ENCODE peak calls at places on chromosome 16, in ten cellular contexts. S is endothelial cell; D is right lobe of liver; V is astrocyte of the cerebellum; Q is upper lobe of right lung; K is GM13976; J is neural progenitor cell; Y is CD8-positive, alpha-beta T cell; X is IMR-90; R is neural crest cell. O is an unnamed sample.

GRCh38 chr16:72985148-72985882 is 62.6 kb downstream of the ZFHX3 start:
- DNase-seq in S (no peak), D (no peak), V (no peak), Q (no peak), K (no peak), J (no peak), Y (no peak), X (peak), R (no peak), O (no peak)

GRCh38 chr16:83878838-83879237 is 20.1 kb upstream of the MLYCD start:
- DNase-seq in S (no peak), D (no peak), V (peak), Q (no peak), K (no peak), J (peak), Y (no peak), X (peak), R (peak), O (no peak)

GRCh38 chr16:1708768-1709180 is 2.8 kb downstream of the MAPK8IP3 start:
- DNase-seq in S (no peak), D (no peak), V (no peak), Q (no peak), K (no peak), J (no peak), Y (peak), X (peak), R (no peak), O (no peak)

GRCh38 chr16:89349947-89350633 is 132.6 kb downstream of the ZNF778 start:
- DNase-seq in S (no peak), D (no peak), V (no peak), Q (no peak), K (no peak), J (no peak), Y (no peak), X (no peak), R (no peak), O (no peak)

GRCh38 chr16:15961060-15961511 is 11.7 kb downstream of the ABCC1 start:
- DNase-seq in S (no peak), D (no peak), V (peak), Q (no peak), K (peak), J (no peak), Y (peak), X (peak), R (no peak), O (no peak)

GRCh38 chr16:2468725-2469398 is 2.2 kb upstream of the NTN3 start:
- DNase-seq in S (no peak), D (peak), V (no peak), Q (no peak), K (peak), J (peak), Y (peak), X (no peak), R (no peak), O (peak)

GRCh38 chr16:48885456-48885855 is 275.5 kb upstream of the N4BP1 start:
- DNase-seq in S (no peak), D (no peak), V (no peak), Q (no peak), K (no peak), J (no peak), Y (no peak), X (no peak), R (no peak), O (no peak)

GRCh38 chr16:31225193-31225592 is 8.3 kb upstream of the PYDC1 start:
- DNase-seq in S (no peak), D (no peak), V (no peak), Q (no peak), K (no peak), J (no peak), Y (no peak), X (no peak), R (no peak), O (no peak)

GRCh38 chr16:12801511-12802042 is 2.1 kb downstream of the CPPED1 start:
- DNase-seq in S (no peak), D (no peak), V (peak), Q (no peak), K (peak), J (no peak), Y (no peak), X (peak), R (no peak), O (no peak)

GRCh38 chr16:88651989-88652762 is 1.3 kb upstream of the CYBA start:
- DNase-seq in S (no peak), D (no peak), V (no peak), Q (peak), K (no peak), J (no peak), Y (peak), X (no peak), R (no peak), O (no peak)

GRCh38 chr16:66947302-66948033 is 12.2 kb downstream of the CES2 start:
- DNase-seq in S (peak), D (peak), V (peak), Q (no peak), K (peak), J (peak), Y (peak), X (peak), R (peak), O (peak)

GRCh38 chr16:119835-120234 is 18.6 kb downstream of the NPRL3 start:
- DNase-seq in S (no peak), D (no peak), V (no peak), Q (no peak), K (no peak), J (no peak), Y (no peak), X (no peak), R (no peak), O (no peak)

GRCh38 chr16:80158766-80159165 is 382.0 kb upstream of the DYNLRB2 start:
- DNase-seq in S (no peak), D (no peak), V (no peak), Q (no peak), K (no peak), J (no peak), Y (no peak), X (peak), R (no peak), O (no peak)

GRCh38 chr16:81739503-81739902 is 39.6 kb upstream of the PLCG2 start:
- DNase-seq in S (no peak), D (no peak), V (no peak), Q (no peak), K (no peak), J (no peak), Y (no peak), X (no peak), R (no peak), O (no peak)

GRCh38 chr16:81734632-81735434 is 44.3 kb upstream of the PLCG2 start:
- DNase-seq in S (no peak), D (no peak), V (no peak), Q (no peak), K (no peak), J (no peak), Y (no peak), X (no peak), R (no peak), O (no peak)

GRCh38 chr16:81740163-81740562 is 38.9 kb upstream of the PLCG2 start:
- DNase-seq in S (no peak), D (no peak), V (no peak), Q (no peak), K (peak), J (no peak), Y (no peak), X (no peak), R (no peak), O (no peak)

GRCh38 chr16:81738831-81739496 is 40.1 kb upstream of the PLCG2 start:
- DNase-seq in S (no peak), D (peak), V (no peak), Q (peak), K (peak), J (no peak), Y (no peak), X (no peak), R (no peak), O (no peak)

DNA sequence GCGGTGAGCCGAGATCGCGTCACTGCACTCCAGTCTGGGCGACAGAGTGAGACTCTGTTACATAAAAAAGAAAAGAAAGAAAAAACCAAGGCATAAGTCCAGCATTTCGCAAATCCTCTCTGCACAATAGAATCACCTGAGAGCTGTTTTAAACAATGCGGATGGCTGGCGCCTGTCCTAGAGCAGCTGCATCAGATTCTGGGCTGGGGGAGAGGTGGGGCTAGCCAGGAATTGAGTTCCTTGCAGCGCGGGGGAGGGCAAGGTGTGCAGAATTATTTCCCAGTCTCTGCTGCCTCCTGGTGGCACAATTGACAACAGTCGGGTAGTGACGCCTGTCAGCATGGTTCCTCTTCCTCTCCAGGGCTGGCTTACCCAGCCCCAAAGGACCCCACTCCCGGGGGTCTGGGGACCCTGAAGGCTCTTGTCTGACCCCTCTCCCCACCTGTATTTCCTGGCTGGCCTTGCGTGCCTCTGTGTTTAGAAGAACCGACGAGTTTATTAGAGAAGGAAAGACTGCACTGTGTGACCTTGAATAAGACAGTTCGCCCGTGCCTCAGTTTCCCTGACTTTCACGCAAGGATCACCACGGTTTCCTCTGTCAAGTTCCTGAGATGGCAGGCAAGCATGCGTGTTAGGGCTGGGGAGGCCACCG is 41.1 kb upstream of the PLCG2 start:
- DNase-seq in S (peak), D (peak), V (peak), Q (peak), K (peak), J (peak), Y (peak), X (peak), R (peak), O (peak)
- TF ChIP-seq CTCF in S (peak), D (peak), V (peak), Q (peak), K (peak), J (peak), Y (peak), X (peak), R (peak), O (peak)

GRCh38 chr16:76265434-76266045 is 11.7 kb upstream of the CNTNAP4 start:
- DNase-seq in S (peak), D (no peak), V (peak), Q (no peak), K (peak), J (peak), Y (no peak), X (peak), R (peak), O (no peak)
- TF ChIP-seq CTCF in S (peak), D (peak), V (peak), Q (peak), K (no peak), J (peak), Y (no peak), X (peak), R (peak), O (peak)

GRCh38 chr16:86874141-86874540 is 295.8 kb downstream of the FOXL1 start:
- DNase-seq in S (peak), D (no peak), V (no peak), Q (no peak), K (peak), J (peak), Y (no peak), X (no peak), R (peak), O (no peak)
- TF ChIP-seq CTCF in S (peak), D (peak), V (peak), Q (peak), K (peak), J (peak), Y (no peak), X (peak), R (peak), O (peak)

GRCh38 chr16:51146256-51146924 is 4.7 kb downstream of the SALL1 start:
- DNase-seq in S (no peak), D (no peak), V (peak), Q (no peak), K (no peak), J (peak), Y (no peak), X (peak), R (no peak), O (no peak)
- TF ChIP-seq CTCF in S (no peak), D (peak), V (peak), Q (no peak), K (no peak), J (peak), Y (no peak), X (peak), R (peak), O (no peak)

GRCh38 chr16:57424599-57424998 is 20.0 kb downstream of the CCL17 start:
- DNase-seq in S (no peak), D (no peak), V (no peak), Q (no peak), K (no peak), J (no peak), Y (no peak), X (no peak), R (no peak), O (no peak)
- TF ChIP-seq CTCF in S (no peak), D (no peak), V (no peak), Q (no peak), K (no peak), J (no peak), Y (no peak), X (no peak), R (no peak), O (no peak)

GRCh38 chr16:28310796-28311195 is 18.5 kb downstream of the SBK1 start:
- DNase-seq in S (no peak), D (no peak), V (no peak), Q (no peak), K (no peak), J (no peak), Y (no peak), X (no peak), R (no peak), O (no peak)
- TF ChIP-seq CTCF in S (no peak), D (no peak), V (no peak), Q (no peak), K (no peak), J (no peak), Y (no peak), X (no peak), R (no peak), O (no peak)

GRCh38 chr16:85843471-85844168 is 44.1 kb downstream of the COX4I1 start:
- DNase-seq in S (no peak), D (no peak), V (no peak), Q (no peak), K (no peak), J (no peak), Y (no peak), X (no peak), R (no peak), O (no peak)

GRCh38 chr16:85844169-85844481 is 44.6 kb downstream of the COX4I1 start:
- DNase-seq in S (no peak), D (no peak), V (no peak), Q (no peak), K (no peak), J (no peak), Y (no peak), X (no peak), R (no peak), O (no peak)

GRCh38 chr16:85840801-85841200 is 41.3 kb downstream of the COX4I1 start:
- DNase-seq in S (no peak), D (no peak), V (no peak), Q (no peak), K (no peak), J (no peak), Y (no peak), X (no peak), R (no peak), O (no peak)

GRCh38 chr16:85842848-85843247 is 43.4 kb downstream of the COX4I1 start:
- DNase-seq in S (no peak), D (no peak), V (no peak), Q (no peak), K (no peak), J (no peak), Y (no peak), X (no peak), R (no peak), O (no peak)

DNA sequence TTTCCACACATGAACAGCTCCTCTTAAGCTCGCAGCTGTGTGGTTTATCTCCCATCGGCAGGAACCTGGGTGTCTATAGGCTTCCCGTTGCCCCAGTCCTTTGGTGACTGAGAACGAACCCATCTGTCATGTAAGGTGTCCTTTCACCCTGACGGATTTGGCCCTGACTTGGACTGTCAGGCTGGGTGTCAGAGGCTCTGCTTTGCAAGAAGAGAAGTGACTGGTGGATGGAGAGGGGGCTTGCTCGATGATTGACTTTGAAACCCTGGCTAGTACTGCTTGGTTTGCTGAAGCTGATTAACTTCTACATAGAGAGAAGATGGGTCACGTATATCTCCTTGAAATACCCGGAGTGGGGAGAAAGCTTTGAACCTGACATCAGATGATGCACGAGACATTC is 42.9 kb downstream of the COX4I1 start:
- DNase-seq in S (no peak), D (no peak), V (no peak), Q (no peak), K (no peak), J (no peak), Y (no peak), X (no peak), R (no peak), O (no peak)
- TF ChIP-seq CTCF in S (no peak), D (no peak), V (no peak), Q (no peak), K (no peak), J (no peak), Y (no peak), X (no peak), R (no peak), O (no peak)